ENCODE peak calls at places on chromosomes 13 and 19, in five cellular contexts. One of them, this sample, is unnamed.

GRCh38 chr19:32498641-32499200 is 82.3 kb upstream of the PDCD5 start:
- DNase-seq in lung: no peak
- DNase-seq in activated CD8-positive, alpha-beta T cell treated with anti-CD3 and anti-CD28 coated beads for 36 hours: peak; percentile 12
- DNase-seq in adrenal gland: no peak
- DNase-seq in psoas muscle: no peak
- DNase-seq in this sample: no peak

GRCh38 chr19:46970815-46971214 is 48.8 kb upstream of the NPAS1 start:
- DNase-seq in psoas muscle: peak; percentile 86
- DNase-seq in lung: no peak
- DNase-seq in adrenal gland: no peak
- DNase-seq in activated CD8-positive, alpha-beta T cell treated with anti-CD3 and anti-CD28 coated beads for 36 hours: no peak
- DNase-seq in this sample: no peak

GRCh38 chr19:50293263-50294004 is 35.7 kb downstream of the KCNC3 start:
- DNase-seq in activated CD8-positive, alpha-beta T cell treated with anti-CD3 and anti-CD28 coated beads for 36 hours: no peak
- DNase-seq in psoas muscle: no peak
- DNase-seq in adrenal gland: no peak
- DNase-seq in lung: no peak
- DNase-seq in this sample: no peak

GRCh38 chr13:50612717-50613116 is 230.8 kb downstream of the DLEU7 start:
- DNase-seq in lung: no peak
- DNase-seq in psoas muscle: no peak
- DNase-seq in activated CD8-positive, alpha-beta T cell treated with anti-CD3 and anti-CD28 coated beads for 36 hours: no peak
- DNase-seq in adrenal gland: no peak
- DNase-seq in this sample: no peak

GRCh38 chr13:24007979-24008620 is 110.8 kb upstream of the C1QTNF9B start:
- DNase-seq in activated CD8-positive, alpha-beta T cell treated with anti-CD3 and anti-CD28 coated beads for 36 hours: no peak
- DNase-seq in lung: no peak
- DNase-seq in adrenal gland: no peak
- DNase-seq in psoas muscle: no peak
- DNase-seq in this sample: no peak

GRCh38 chr13:26946675-26947342 is 186.2 kb upstream of the GPR12 start:
- DNase-seq in adrenal gland: no peak
- DNase-seq in lung: no peak
- DNase-seq in activated CD8-positive, alpha-beta T cell treated with anti-CD3 and anti-CD28 coated beads for 36 hours: peak; percentile 6
- DNase-seq in psoas muscle: no peak
- DNase-seq in this sample: no peak

GRCh38 chr19:47433121-47433520 is 13.8 kb upstream of the MEIS3 start:
- DNase-seq in lung: no peak
- DNase-seq in adrenal gland: no peak
- DNase-seq in activated CD8-positive, alpha-beta T cell treated with anti-CD3 and anti-CD28 coated beads for 36 hours: no peak
- DNase-seq in psoas muscle: no peak
- DNase-seq in this sample: no peak

GRCh38 chr19:16621165-16621800 is 6.7 kb downstream of the MED26 start:
- DNase-seq in lung: no peak
- DNase-seq in psoas muscle: peak; percentile 2
- DNase-seq in activated CD8-positive, alpha-beta T cell treated with anti-CD3 and anti-CD28 coated beads for 36 hours: no peak
- DNase-seq in adrenal gland: no peak
- DNase-seq in this sample: no peak

GRCh38 chr13:30862707-30863106 is 43.4 kb upstream of the MEDAG start:
- DNase-seq in activated CD8-positive, alpha-beta T cell treated with anti-CD3 and anti-CD28 coated beads for 36 hours: no peak
- DNase-seq in adrenal gland: peak; percentile 36
- DNase-seq in psoas muscle: peak; percentile 92
- DNase-seq in lung: no peak
- DNase-seq in this sample: no peak

GRCh38 chr19:40613669-40614594 is 12.8 kb downstream of the LTBP4 start:
- DNase-seq in activated CD8-positive, alpha-beta T cell treated with anti-CD3 and anti-CD28 coated beads for 36 hours: peak; percentile 93
- DNase-seq in adrenal gland: peak; percentile 82
- DNase-seq in psoas muscle: peak; percentile 80
- DNase-seq in lung: peak; percentile 83
- DNase-seq in this sample: peak; percentile 48

GRCh38 chr19:38718747-38719543 is 25.3 kb downstream of the CAPN12 start:
- DNase-seq in adrenal gland: peak; percentile 60
- DNase-seq in lung: peak; percentile 50
- DNase-seq in activated CD8-positive, alpha-beta T cell treated with anti-CD3 and anti-CD28 coated beads for 36 hours: no peak
- DNase-seq in psoas muscle: peak; percentile 82
- DNase-seq in this sample: no peak

GRCh38 chr13:100542546-100543156 is 45.9 kb downstream of the GGACT start:
- DNase-seq in activated CD8-positive, alpha-beta T cell treated with anti-CD3 and anti-CD28 coated beads for 36 hours: peak; percentile 15
- DNase-seq in adrenal gland: no peak
- DNase-seq in psoas muscle: no peak
- DNase-seq in lung: no peak
- DNase-seq in this sample: no peak

GRCh38 chr13:109707044-109707794 is 79.2 kb downstream of the IRS2 start:
- DNase-seq in psoas muscle: no peak
- DNase-seq in adrenal gland: no peak
- DNase-seq in activated CD8-positive, alpha-beta T cell treated with anti-CD3 and anti-CD28 coated beads for 36 hours: no peak
- DNase-seq in lung: no peak
- DNase-seq in this sample: no peak

GRCh38 chr13:97946951-97947588 is 6.4 kb upstream of the IPO5 start:
- DNase-seq in lung: no peak
- DNase-seq in adrenal gland: no peak
- DNase-seq in psoas muscle: no peak
- DNase-seq in activated CD8-positive, alpha-beta T cell treated with anti-CD3 and anti-CD28 coated beads for 36 hours: no peak
- DNase-seq in this sample: no peak

GRCh38 chr19:12782424-12783225 is 7.3 kb upstream of the HOOK2 start:
- DNase-seq in psoas muscle: peak; percentile 93
- DNase-seq in activated CD8-positive, alpha-beta T cell treated with anti-CD3 and anti-CD28 coated beads for 36 hours: peak; percentile 93
- DNase-seq in lung: peak; percentile 88
- DNase-seq in adrenal gland: peak; percentile 89
- DNase-seq in this sample: peak; percentile 67

GRCh38 chr13:85194482-85194881 is 604.7 kb downstream of the SLITRK6 start:
- DNase-seq in lung: no peak
- DNase-seq in adrenal gland: no peak
- DNase-seq in psoas muscle: no peak
- DNase-seq in activated CD8-positive, alpha-beta T cell treated with anti-CD3 and anti-CD28 coated beads for 36 hours: no peak
- DNase-seq in this sample: no peak

GRCh38 chr13:109655206-109655600 is 131.2 kb downstream of the IRS2 start:
- DNase-seq in lung: no peak
- DNase-seq in psoas muscle: no peak
- DNase-seq in adrenal gland: no peak
- DNase-seq in activated CD8-positive, alpha-beta T cell treated with anti-CD3 and anti-CD28 coated beads for 36 hours: no peak
- DNase-seq in this sample: no peak

GRCh38 chr13:66886248-66886647 is 343.9 kb downstream of the PCDH9 start:
- DNase-seq in lung: no peak
- DNase-seq in activated CD8-positive, alpha-beta T cell treated with anti-CD3 and anti-CD28 coated beads for 36 hours: no peak
- DNase-seq in psoas muscle: no peak
- DNase-seq in adrenal gland: no peak
- DNase-seq in this sample: no peak

GRCh38 chr13:94673841-94674240 is 38.5 kb downstream of the SOX21 start:
- DNase-seq in adrenal gland: no peak
- DNase-seq in psoas muscle: no peak
- DNase-seq in activated CD8-positive, alpha-beta T cell treated with anti-CD3 and anti-CD28 coated beads for 36 hours: no peak
- DNase-seq in lung: no peak
- DNase-seq in this sample: no peak

GRCh38 chr19:47275866-47276461 is 1.3 kb downstream of the INAFM1 start:
- DNase-seq in psoas muscle: peak; percentile 79
- DNase-seq in activated CD8-positive, alpha-beta T cell treated with anti-CD3 and anti-CD28 coated beads for 36 hours: no peak
- DNase-seq in lung: no peak
- DNase-seq in adrenal gland: peak; percentile 85
- DNase-seq in this sample: no peak

GRCh38 chr13:95698047-95698749 is 21.3 kb downstream of the DNAJC3 start:
- DNase-seq in adrenal gland: no peak
- DNase-seq in psoas muscle: no peak
- DNase-seq in activated CD8-positive, alpha-beta T cell treated with anti-CD3 and anti-CD28 coated beads for 36 hours: no peak
- DNase-seq in lung: no peak
- DNase-seq in this sample: no peak

GRCh38 chr19:29517946-29518345 is 7.8 kb upstream of the VSTM2B start:
- DNase-seq in psoas muscle: peak; percentile 36
- DNase-seq in activated CD8-positive, alpha-beta T cell treated with anti-CD3 and anti-CD28 coated beads for 36 hours: no peak
- DNase-seq in adrenal gland: no peak
- DNase-seq in lung: no peak
- DNase-seq in this sample: no peak

GRCh38 chr13:23889598-23890224 is 511 bp upstream of the MIPEP start:
- DNase-seq in activated CD8-positive, alpha-beta T cell treated with anti-CD3 and anti-CD28 coated beads for 36 hours: no peak
- DNase-seq in lung: no peak
- DNase-seq in adrenal gland: no peak
- DNase-seq in psoas muscle: no peak
- DNase-seq in this sample: no peak

GRCh38 chr19:45766919-45767346 is 2.1 kb downstream of the SIX5 start:
- DNase-seq in adrenal gland: peak; percentile 68
- DNase-seq in psoas muscle: no peak
- DNase-seq in lung: no peak
- DNase-seq in activated CD8-positive, alpha-beta T cell treated with anti-CD3 and anti-CD28 coated beads for 36 hours: no peak
- DNase-seq in this sample: no peak

GRCh38 chr19:23560051-23560450 is 127.0 kb downstream of the ZNF675 start:
- DNase-seq in activated CD8-positive, alpha-beta T cell treated with anti-CD3 and anti-CD28 coated beads for 36 hours: no peak
- DNase-seq in adrenal gland: no peak
- DNase-seq in lung: no peak
- DNase-seq in psoas muscle: no peak
- DNase-seq in this sample: no peak

GRCh38 chr13:25587581-25587980 is 215.8 kb downstream of the ATP8A2 start:
- DNase-seq in activated CD8-positive, alpha-beta T cell treated with anti-CD3 and anti-CD28 coated beads for 36 hours: no peak
- DNase-seq in psoas muscle: no peak
- DNase-seq in adrenal gland: no peak
- DNase-seq in lung: no peak
- DNase-seq in this sample: no peak

GRCh38 chr13:110726726-110727125 is 13.2 kb downstream of the ING1 start:
- DNase-seq in psoas muscle: no peak
- DNase-seq in adrenal gland: no peak
- DNase-seq in lung: no peak
- DNase-seq in activated CD8-positive, alpha-beta T cell treated with anti-CD3 and anti-CD28 coated beads for 36 hours: peak; percentile 87
- DNase-seq in this sample: no peak

GRCh38 chr13:24187185-24187584 is 26.7 kb downstream of the SPATA13 start:
- DNase-seq in psoas muscle: no peak
- DNase-seq in adrenal gland: no peak
- DNase-seq in lung: no peak
- DNase-seq in activated CD8-positive, alpha-beta T cell treated with anti-CD3 and anti-CD28 coated beads for 36 hours: peak; percentile 48
- DNase-seq in this sample: no peak

GRCh38 chr13:113152894-113153809 is 5.3 kb upstream of the PROZ start:
- DNase-seq in psoas muscle: peak; percentile 79
- DNase-seq in adrenal gland: peak; percentile 81
- DNase-seq in activated CD8-positive, alpha-beta T cell treated with anti-CD3 and anti-CD28 coated beads for 36 hours: peak; percentile 21
- DNase-seq in lung: peak; percentile 45
- DNase-seq in this sample: no peak

GRCh38 chr13:33279898-33280549 is 5.5 kb downstream of the STARD13 start:
- DNase-seq in lung: no peak
- DNase-seq in activated CD8-positive, alpha-beta T cell treated with anti-CD3 and anti-CD28 coated beads for 36 hours: no peak
- DNase-seq in psoas muscle: no peak
- DNase-seq in adrenal gland: no peak
- DNase-seq in this sample: no peak

GRCh38 chr19:39671739-39672363 is 16.1 kb downstream of the LGALS16 start:
- DNase-seq in lung: peak; percentile 36
- DNase-seq in adrenal gland: no peak
- DNase-seq in psoas muscle: no peak
- DNase-seq in activated CD8-positive, alpha-beta T cell treated with anti-CD3 and anti-CD28 coated beads for 36 hours: peak; percentile 63
- DNase-seq in this sample: no peak

GRCh38 chr13:27276188-27276587 is 5.6 kb downstream of the RASL11A start:
- DNase-seq in activated CD8-positive, alpha-beta T cell treated with anti-CD3 and anti-CD28 coated beads for 36 hours: no peak
- DNase-seq in psoas muscle: no peak
- DNase-seq in lung: no peak
- DNase-seq in adrenal gland: no peak
- DNase-seq in this sample: no peak

GRCh38 chr13:95301947-95302386 is 716 bp upstream of the ABCC4 start:
- DNase-seq in activated CD8-positive, alpha-beta T cell treated with anti-CD3 and anti-CD28 coated beads for 36 hours: peak; percentile 51
- DNase-seq in lung: no peak
- DNase-seq in psoas muscle: no peak
- DNase-seq in adrenal gland: no peak
- DNase-seq in this sample: no peak

GRCh38 chr13:37870489-37870845 is 895 bp upstream of the TRPC4 start:
- DNase-seq in activated CD8-positive, alpha-beta T cell treated with anti-CD3 and anti-CD28 coated beads for 36 hours: no peak
- DNase-seq in lung: no peak
- DNase-seq in psoas muscle: no peak
- DNase-seq in adrenal gland: no peak
- DNase-seq in this sample: no peak

DNA sequence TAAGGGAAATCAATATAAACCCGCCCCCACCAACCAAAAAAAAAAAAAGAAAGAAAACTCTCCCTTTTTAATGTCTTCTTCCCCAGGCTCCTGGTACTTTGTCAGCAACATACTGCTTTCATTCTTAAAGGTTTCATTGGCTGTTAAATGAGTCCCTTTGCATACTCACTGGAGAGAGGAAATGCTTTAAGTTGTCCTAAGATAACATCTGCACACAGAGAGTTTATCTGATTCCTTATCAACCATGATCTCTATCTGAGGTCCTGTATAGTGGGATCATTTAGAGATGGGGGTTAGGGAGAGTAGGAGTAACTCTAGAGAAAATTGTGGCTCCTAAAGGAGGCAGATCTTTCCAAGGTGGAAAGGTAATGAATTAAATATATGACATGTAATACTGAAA is 156.5 kb downstream of the OXGR1 start:
- DNase-seq in activated CD8-positive, alpha-beta T cell treated with anti-CD3 and anti-CD28 coated beads for 36 hours: no peak
- DNase-seq in lung: no peak
- DNase-seq in psoas muscle: no peak
- DNase-seq in adrenal gland: no peak
- DNase-seq in this sample: no peak
- TF ChIP-seq CTCF in activated CD8-positive, alpha-beta T cell treated with anti-CD3 and anti-CD28 coated beads for 36 hours: no peak
- TF ChIP-seq CTCF in lung: no peak
- TF ChIP-seq CTCF in psoas muscle: no peak
- TF ChIP-seq CTCF in adrenal gland: no peak
- TF ChIP-seq CTCF in this sample: no peak

GRCh38 chr13:60112771-60113170 is 51.0 kb downstream of the DIAPH3 start:
- DNase-seq in activated CD8-positive, alpha-beta T cell treated with anti-CD3 and anti-CD28 coated beads for 36 hours: no peak
- DNase-seq in psoas muscle: no peak
- DNase-seq in adrenal gland: no peak
- DNase-seq in lung: no peak
- DNase-seq in this sample: no peak
- TF ChIP-seq CTCF in activated CD8-positive, alpha-beta T cell treated with anti-CD3 and anti-CD28 coated beads for 36 hours: no peak
- TF ChIP-seq CTCF in psoas muscle: no peak
- TF ChIP-seq CTCF in adrenal gland: no peak
- TF ChIP-seq CTCF in lung: no peak
- TF ChIP-seq CTCF in this sample: no peak

GRCh38 chr19:42324655-42325307 is 654 bp upstream of the MEGF8 start:
- DNase-seq in activated CD8-positive, alpha-beta T cell treated with anti-CD3 and anti-CD28 coated beads for 36 hours: no peak
- DNase-seq in lung: no peak
- DNase-seq in psoas muscle: no peak
- DNase-seq in adrenal gland: no peak
- DNase-seq in this sample: no peak
- TF ChIP-seq CTCF in activated CD8-positive, alpha-beta T cell treated with anti-CD3 and anti-CD28 coated beads for 36 hours: peak; percentile 81
- TF ChIP-seq CTCF in lung: no peak
- TF ChIP-seq CTCF in psoas muscle: peak; percentile 83
- TF ChIP-seq CTCF in adrenal gland: no peak
- TF ChIP-seq CTCF in this sample: no peak

GRCh38 chr19:52527134-52527953 is at the start of gene ZNF808:
- DNase-seq in activated CD8-positive, alpha-beta T cell treated with anti-CD3 and anti-CD28 coated beads for 36 hours: peak; percentile 98
- DNase-seq in lung: peak; percentile 98
- DNase-seq in adrenal gland: peak; percentile 96
- DNase-seq in psoas muscle: peak; percentile 98
- DNase-seq in this sample: peak; percentile 89
- TF ChIP-seq CTCF in activated CD8-positive, alpha-beta T cell treated with anti-CD3 and anti-CD28 coated beads for 36 hours: peak; percentile 71
- TF ChIP-seq CTCF in lung: peak; percentile 8
- TF ChIP-seq CTCF in adrenal gland: peak; percentile 63
- TF ChIP-seq CTCF in psoas muscle: peak; percentile 63
- TF ChIP-seq CTCF in this sample: peak; percentile 71

DNA sequence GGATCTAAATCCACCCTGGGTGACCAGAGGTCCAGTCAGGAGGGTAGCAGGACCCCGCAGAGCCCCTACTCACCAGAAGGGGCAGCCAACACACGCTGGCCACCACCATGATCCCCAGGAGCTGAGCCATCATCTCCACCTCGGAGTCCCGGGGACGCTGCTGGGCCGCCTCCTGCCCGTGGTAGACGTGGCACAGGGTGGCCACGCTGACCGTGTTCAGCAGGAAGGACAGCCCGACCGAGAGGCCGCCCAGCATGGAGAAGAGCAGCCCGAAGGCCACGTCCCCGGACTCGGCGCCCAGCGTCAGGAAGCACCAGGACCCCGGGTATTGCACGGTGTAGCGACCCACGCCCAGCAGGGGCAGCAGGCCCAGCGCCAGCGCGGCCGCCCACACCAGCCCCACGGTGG is 6.9 kb downstream of the TBXA2R start:
- DNase-seq in lung: no peak
- DNase-seq in adrenal gland: no peak
- DNase-seq in psoas muscle: no peak
- DNase-seq in activated CD8-positive, alpha-beta T cell treated with anti-CD3 and anti-CD28 coated beads for 36 hours: no peak
- DNase-seq in this sample: no peak
- TF ChIP-seq CTCF in lung: no peak
- TF ChIP-seq CTCF in adrenal gland: no peak
- TF ChIP-seq CTCF in psoas muscle: no peak
- TF ChIP-seq CTCF in activated CD8-positive, alpha-beta T cell treated with anti-CD3 and anti-CD28 coated beads for 36 hours: no peak
- TF ChIP-seq CTCF in this sample: no peak

This sample was measured in esophagus squamous epithelium.